ENCODE peak calls at places on chromosomes 13 and 19, in five cellular contexts. One of them, this sample, is unnamed.

GRCh38 chr19:56270676-56271075 is 1.9 kb upstream of the EDDM13 start:
- DNase-seq in LNCaP clone FGC: no peak
- DNase-seq in RWPE2: no peak
- DNase-seq in ELR: peak; percentile 8
- DNase-seq in stimulated activated CD4-positive, alpha-beta T cell treated with anti-CD3 and anti-CD28 coated beads, Interleukin-2, amount 100 ng/mL, for 48 hours: no peak
- DNase-seq in this sample: no peak

GRCh38 chr19:11421607-11422098 is 2.5 kb upstream of the RGL3 start:
- DNase-seq in ELR: no peak
- DNase-seq in LNCaP clone FGC: no peak
- DNase-seq in stimulated activated CD4-positive, alpha-beta T cell treated with anti-CD3 and anti-CD28 coated beads, Interleukin-2, amount 100 ng/mL, for 48 hours: peak; percentile 50
- DNase-seq in RWPE2: peak; percentile 62
- DNase-seq in this sample: no peak

GRCh38 chr13:42997381-42997780 is 5.3 kb upstream of the EPSTI1 start:
- DNase-seq in stimulated activated CD4-positive, alpha-beta T cell treated with anti-CD3 and anti-CD28 coated beads, Interleukin-2, amount 100 ng/mL, for 48 hours: no peak
- DNase-seq in ELR: peak; percentile 41
- DNase-seq in RWPE2: no peak
- DNase-seq in LNCaP clone FGC: no peak
- DNase-seq in this sample: no peak

GRCh38 chr19:6260912-6261636 is 18.7 kb downstream of the MLLT1 start:
- DNase-seq in RWPE2: no peak
- DNase-seq in LNCaP clone FGC: no peak
- DNase-seq in ELR: peak; percentile 46
- DNase-seq in stimulated activated CD4-positive, alpha-beta T cell treated with anti-CD3 and anti-CD28 coated beads, Interleukin-2, amount 100 ng/mL, for 48 hours: peak; percentile 36
- DNase-seq in this sample: no peak

GRCh38 chr19:15280048-15280725 is 47.9 kb upstream of the EPHX3 start:
- DNase-seq in ELR: no peak
- DNase-seq in stimulated activated CD4-positive, alpha-beta T cell treated with anti-CD3 and anti-CD28 coated beads, Interleukin-2, amount 100 ng/mL, for 48 hours: no peak
- DNase-seq in RWPE2: no peak
- DNase-seq in LNCaP clone FGC: no peak
- DNase-seq in this sample: no peak

GRCh38 chr19:11535792-11536595 is 2.7 kb upstream of the CNN1 start:
- DNase-seq in ELR: peak; percentile 90
- DNase-seq in LNCaP clone FGC: peak; percentile 18
- DNase-seq in stimulated activated CD4-positive, alpha-beta T cell treated with anti-CD3 and anti-CD28 coated beads, Interleukin-2, amount 100 ng/mL, for 48 hours: peak; percentile 94
- DNase-seq in RWPE2: no peak
- DNase-seq in this sample: peak; percentile 89

GRCh38 chr13:46025157-46025556 is 27.4 kb downstream of the ZC3H13 start:
- DNase-seq in RWPE2: no peak
- DNase-seq in stimulated activated CD4-positive, alpha-beta T cell treated with anti-CD3 and anti-CD28 coated beads, Interleukin-2, amount 100 ng/mL, for 48 hours: no peak
- DNase-seq in ELR: no peak
- DNase-seq in LNCaP clone FGC: no peak
- DNase-seq in this sample: no peak

GRCh38 chr19:40762754-40763153 is 11.8 kb downstream of the SNRPA start:
- DNase-seq in ELR: no peak
- DNase-seq in RWPE2: no peak
- DNase-seq in stimulated activated CD4-positive, alpha-beta T cell treated with anti-CD3 and anti-CD28 coated beads, Interleukin-2, amount 100 ng/mL, for 48 hours: no peak
- DNase-seq in LNCaP clone FGC: no peak
- DNase-seq in this sample: no peak

GRCh38 chr19:44050740-44051653 is 839 bp upstream of the ZNF223 start:
- DNase-seq in stimulated activated CD4-positive, alpha-beta T cell treated with anti-CD3 and anti-CD28 coated beads, Interleukin-2, amount 100 ng/mL, for 48 hours: peak; percentile 6
- DNase-seq in ELR: peak; percentile 16
- DNase-seq in RWPE2: no peak
- DNase-seq in LNCaP clone FGC: no peak
- DNase-seq in this sample: no peak

GRCh38 chr13:30892966-30893365 is 13.1 kb upstream of the MEDAG start:
- DNase-seq in LNCaP clone FGC: no peak
- DNase-seq in RWPE2: no peak
- DNase-seq in ELR: peak; percentile 49
- DNase-seq in stimulated activated CD4-positive, alpha-beta T cell treated with anti-CD3 and anti-CD28 coated beads, Interleukin-2, amount 100 ng/mL, for 48 hours: no peak
- DNase-seq in this sample: peak; percentile 41

GRCh38 chr13:99307648-99308339 is 595 bp upstream of the GPR183 start:
- DNase-seq in stimulated activated CD4-positive, alpha-beta T cell treated with anti-CD3 and anti-CD28 coated beads, Interleukin-2, amount 100 ng/mL, for 48 hours: peak; percentile 60
- DNase-seq in ELR: peak; percentile 91
- DNase-seq in LNCaP clone FGC: no peak
- DNase-seq in RWPE2: no peak
- DNase-seq in this sample: peak; percentile 37

GRCh38 chr13:94416454-94417080 is 62.9 kb downstream of the DCT start:
- DNase-seq in ELR: peak; percentile 44
- DNase-seq in RWPE2: no peak
- DNase-seq in LNCaP clone FGC: no peak
- DNase-seq in stimulated activated CD4-positive, alpha-beta T cell treated with anti-CD3 and anti-CD28 coated beads, Interleukin-2, amount 100 ng/mL, for 48 hours: no peak
- DNase-seq in this sample: peak; percentile 23

GRCh38 chr19:33220735-33221134 is 4.9 kb downstream of the SLC7A10 start:
- DNase-seq in ELR: no peak
- DNase-seq in stimulated activated CD4-positive, alpha-beta T cell treated with anti-CD3 and anti-CD28 coated beads, Interleukin-2, amount 100 ng/mL, for 48 hours: no peak
- DNase-seq in RWPE2: no peak
- DNase-seq in LNCaP clone FGC: no peak
- DNase-seq in this sample: no peak

GRCh38 chr13:47463726-47464125 is 537.3 kb downstream of the SUCLA2 start:
- DNase-seq in RWPE2: no peak
- DNase-seq in ELR: peak; percentile 77
- DNase-seq in stimulated activated CD4-positive, alpha-beta T cell treated with anti-CD3 and anti-CD28 coated beads, Interleukin-2, amount 100 ng/mL, for 48 hours: no peak
- DNase-seq in LNCaP clone FGC: no peak
- DNase-seq in this sample: no peak

GRCh38 chr13:39536906-39537305 is 66.1 kb downstream of the LHFPL6 start:
- DNase-seq in stimulated activated CD4-positive, alpha-beta T cell treated with anti-CD3 and anti-CD28 coated beads, Interleukin-2, amount 100 ng/mL, for 48 hours: no peak
- DNase-seq in RWPE2: no peak
- DNase-seq in LNCaP clone FGC: no peak
- DNase-seq in ELR: no peak
- DNase-seq in this sample: no peak

GRCh38 chr19:17511724-17512573 is 500 bp downstream of the PGLS start:
- DNase-seq in ELR: peak; percentile 86
- DNase-seq in RWPE2: peak; percentile 79
- DNase-seq in LNCaP clone FGC: peak; percentile 34
- DNase-seq in stimulated activated CD4-positive, alpha-beta T cell treated with anti-CD3 and anti-CD28 coated beads, Interleukin-2, amount 100 ng/mL, for 48 hours: peak; percentile 79
- DNase-seq in this sample: peak; percentile 90

GRCh38 chr13:39600766-39601165 is 2.2 kb downstream of the LHFPL6 start:
- DNase-seq in ELR: peak; percentile 24
- DNase-seq in RWPE2: no peak
- DNase-seq in LNCaP clone FGC: no peak
- DNase-seq in stimulated activated CD4-positive, alpha-beta T cell treated with anti-CD3 and anti-CD28 coated beads, Interleukin-2, amount 100 ng/mL, for 48 hours: no peak
- DNase-seq in this sample: no peak

This sample was measured in RKO.